ENCODE peak calls at places on chromosomes 3 and 15, in eight cellular contexts. L is body of pancreas, B is BJ, R is H9, N is upper lobe of right lung, T is astrocyte of the spinal cord, A is H1, K is stomach. Z is an unnamed sample.

GRCh38 chr15:74385442-74386132 is 18.1 kb upstream of the CYP11A1 start:
- DNase-seq in L (no peak), B (no peak), R (no peak), N (no peak), T (no peak), A (no peak), K (no peak), Z (no peak)

GRCh38 chr15:92683511-92683834 is 27.9 kb upstream of the FAM174B start:
- DNase-seq in L (peak), B (no peak), R (peak), N (no peak), T (peak), A (peak), K (peak), Z (no peak)

GRCh38 chr3:51392301-51393095 is 1.4 kb downstream of the RBM15B start:
- DNase-seq in L (no peak), B (no peak), R (no peak), N (no peak), T (no peak), A (no peak), K (no peak), Z (no peak)

GRCh38 chr15:90031231-90031791 is 30.2 kb downstream of the ZNF710 start:
- DNase-seq in L (peak), B (no peak), R (no peak), N (peak), T (peak), A (no peak), K (no peak), Z (no peak)

GRCh38 chr3:159604151-159604581 is 384.5 kb upstream of the IL12A start:
- DNase-seq in L (no peak), B (no peak), R (no peak), N (no peak), T (peak), A (no peak), K (no peak), Z (no peak)

GRCh38 chr3:191328963-191329653 is at the start of gene CCDC50:
- DNase-seq in L (peak), B (no peak), R (peak), N (peak), T (peak), A (peak), K (peak), Z (peak)

GRCh38 chr3:13077431-13078157 is 4.4 kb upstream of the IQSEC1 start:
- DNase-seq in L (peak), B (no peak), R (no peak), N (no peak), T (no peak), A (no peak), K (peak), Z (no peak)

GRCh38 chr3:153601422-153601853 is 439.4 kb downstream of the RAP2B start:
- DNase-seq in L (no peak), B (no peak), R (no peak), N (no peak), T (no peak), A (no peak), K (no peak), Z (no peak)

GRCh38 chr3:9782777-9783176 is 9.5 kb downstream of the TADA3 start:
- DNase-seq in L (no peak), B (no peak), R (no peak), N (no peak), T (no peak), A (no peak), K (no peak), Z (no peak)

GRCh38 chr3:129651316-129652202 is 45.1 kb upstream of the PLXND1 start:
- DNase-seq in L (no peak), B (peak), R (peak), N (no peak), T (peak), A (no peak), K (no peak), Z (peak)

GRCh38 chr3:156561533-156561932 is 6.6 kb upstream of the SSR3 start:
- DNase-seq in L (no peak), B (no peak), R (no peak), N (no peak), T (no peak), A (no peak), K (no peak), Z (no peak)

GRCh38 chr3:60979861-60980739 is 271.2 kb downstream of the FHIT start:
- DNase-seq in L (no peak), B (peak), R (no peak), N (no peak), T (peak), A (no peak), K (no peak), Z (no peak)

GRCh38 chr3:123951522-123952447 is 9.2 kb downstream of the CCDC14 start:
- DNase-seq in L (no peak), B (no peak), R (no peak), N (no peak), T (no peak), A (no peak), K (no peak), Z (no peak)

GRCh38 chr3:107999215-107999775 is 91.5 kb downstream of the CD47 start:
- DNase-seq in L (no peak), B (no peak), R (no peak), N (no peak), T (peak), A (no peak), K (peak), Z (no peak)

GRCh38 chr15:69098688-69099087 is 61.7 kb upstream of the GLCE start:
- DNase-seq in L (no peak), B (no peak), R (no peak), N (no peak), T (no peak), A (no peak), K (no peak), Z (no peak)

GRCh38 chr15:45199136-45199810 is 11.5 kb upstream of the SHF start:
- DNase-seq in L (peak), B (no peak), R (peak), N (no peak), T (peak), A (no peak), K (no peak), Z (no peak)

GRCh38 chr3:171972965-171973364 is 66.4 kb upstream of the FNDC3B start:
- DNase-seq in L (peak), B (no peak), R (no peak), N (no peak), T (no peak), A (no peak), K (no peak), Z (no peak)
- TF ChIP-seq CTCF in L (no peak), B (peak), R (no peak), N (no peak), T (no peak), A (no peak), K (no peak), Z (no peak)

DNA sequence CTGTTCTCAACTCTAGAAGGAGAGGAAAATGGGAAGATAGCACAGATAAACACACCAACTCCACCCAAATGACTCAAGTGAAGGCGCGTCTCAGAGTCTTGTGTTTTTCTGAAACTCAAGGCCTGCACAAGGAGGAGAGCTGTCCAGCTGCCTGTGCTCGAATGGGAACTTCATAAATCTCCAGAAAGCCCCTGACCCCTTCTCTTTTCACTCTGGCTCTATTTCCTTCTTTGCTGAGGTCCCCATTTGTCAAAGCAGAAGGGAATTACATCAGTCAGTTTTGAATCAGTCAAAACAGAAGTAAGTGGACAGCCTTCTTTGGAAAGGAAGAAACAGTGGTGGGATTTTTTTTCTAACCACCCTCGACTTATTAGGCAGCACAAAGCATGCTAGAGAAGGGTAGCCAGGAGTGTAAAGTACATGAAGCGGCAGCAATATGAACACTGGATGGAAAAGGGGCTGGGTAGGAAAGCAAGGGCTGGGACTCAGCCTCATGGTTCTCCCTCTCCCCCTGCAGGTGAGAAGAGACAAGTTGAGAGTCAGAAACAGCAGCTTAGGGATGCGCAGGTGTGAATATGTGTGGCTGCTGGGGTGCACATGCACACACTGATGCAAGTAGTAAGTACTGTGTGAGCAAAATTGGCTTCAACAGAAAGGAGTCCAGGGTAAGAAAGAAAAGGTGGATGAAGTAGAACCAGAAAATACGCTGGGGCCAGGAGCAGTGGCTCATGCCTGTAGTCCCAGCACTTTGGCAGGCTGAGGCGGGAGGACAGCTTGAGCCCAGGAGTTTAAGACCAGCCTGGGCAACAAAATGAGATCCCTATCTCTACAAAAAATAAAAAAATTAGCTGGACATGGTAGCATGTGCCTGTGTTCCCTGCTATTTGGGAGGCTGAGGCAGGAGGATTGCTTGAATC is 36.6 kb upstream of the MAGEF1 start:
- DNase-seq in L (no peak), B (no peak), R (peak), N (no peak), T (no peak), A (no peak), K (peak), Z (no peak)
- TF ChIP-seq CTCF in L (peak), B (peak), R (peak), N (no peak), T (peak), A (peak), K (no peak), Z (peak)

GRCh38 chr15:78427985-78428384 is 10.0 kb upstream of the IREB2 start:
- DNase-seq in L (no peak), B (no peak), R (no peak), N (no peak), T (no peak), A (no peak), K (no peak), Z (no peak)
- TF ChIP-seq CTCF in L (no peak), B (no peak), R (no peak), N (no peak), T (no peak), A (no peak), K (no peak), Z (no peak)

GRCh38 chr3:150763122-150763840 is at the start of gene SIAH2:
- DNase-seq in L (peak), B (peak), R (peak), N (peak), T (peak), A (peak), K (peak), Z (peak)

GRCh38 chr3:150760431-150761200 is 2.4 kb downstream of the SIAH2 start:
- DNase-seq in L (no peak), B (no peak), R (no peak), N (no peak), T (no peak), A (no peak), K (no peak), Z (no peak)

GRCh38 chr3:150763841-150764483 is 993 bp upstream of the SIAH2 start:
- DNase-seq in L (peak), B (no peak), R (peak), N (peak), T (no peak), A (no peak), K (peak), Z (no peak)

GRCh38 chr3:150762662-150763121 is 277 bp downstream of the SIAH2 start:
- DNase-seq in L (no peak), B (no peak), R (peak), N (no peak), T (no peak), A (no peak), K (no peak), Z (no peak)

DNA sequence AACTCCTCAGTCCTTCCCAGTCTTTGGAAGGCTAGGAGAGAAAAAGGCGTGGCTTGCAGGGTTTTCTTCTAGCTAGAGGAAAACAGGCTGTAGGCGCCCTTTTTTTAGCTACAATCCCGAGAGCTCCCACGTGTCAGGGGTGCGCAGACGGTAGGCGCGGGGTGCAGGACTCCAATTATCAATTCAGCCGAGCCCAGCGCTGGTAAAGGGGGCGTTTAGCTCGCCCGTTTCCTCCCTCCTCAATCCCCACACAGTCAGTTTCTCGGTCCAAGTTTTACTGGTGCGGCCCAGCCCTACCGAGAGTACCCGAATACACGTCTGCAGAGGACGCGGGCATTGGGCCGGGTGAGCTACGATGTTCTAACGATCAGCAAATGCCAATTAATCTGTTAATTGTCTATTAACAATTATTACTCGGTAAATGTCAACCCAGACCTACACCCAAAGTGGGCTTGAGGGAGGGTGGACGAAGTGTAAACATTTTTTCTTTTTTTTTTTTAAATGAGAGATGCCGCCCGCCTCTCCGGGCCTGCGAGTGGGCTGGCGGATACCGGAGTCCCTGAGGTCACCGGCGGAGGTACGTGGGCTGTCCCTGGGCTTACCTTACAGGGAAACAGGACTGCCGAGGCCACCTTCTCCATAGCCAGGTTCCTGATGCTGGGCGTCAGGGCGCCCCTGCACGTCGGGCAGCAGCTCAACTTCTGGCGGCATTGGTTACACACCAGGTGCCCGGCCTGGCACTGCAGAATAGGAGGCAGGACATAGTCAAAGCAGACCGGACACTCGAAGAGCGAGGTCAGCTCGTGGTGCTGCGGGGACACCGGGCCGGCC is 923 bp downstream of the SIAH2 start:
- DNase-seq in L (peak), B (no peak), R (peak), N (peak), T (peak), A (peak), K (peak), Z (no peak)
- TF ChIP-seq CTCF in L (no peak), B (no peak), R (no peak), N (no peak), T (no peak), A (no peak), K (no peak), Z (no peak)

DNA sequence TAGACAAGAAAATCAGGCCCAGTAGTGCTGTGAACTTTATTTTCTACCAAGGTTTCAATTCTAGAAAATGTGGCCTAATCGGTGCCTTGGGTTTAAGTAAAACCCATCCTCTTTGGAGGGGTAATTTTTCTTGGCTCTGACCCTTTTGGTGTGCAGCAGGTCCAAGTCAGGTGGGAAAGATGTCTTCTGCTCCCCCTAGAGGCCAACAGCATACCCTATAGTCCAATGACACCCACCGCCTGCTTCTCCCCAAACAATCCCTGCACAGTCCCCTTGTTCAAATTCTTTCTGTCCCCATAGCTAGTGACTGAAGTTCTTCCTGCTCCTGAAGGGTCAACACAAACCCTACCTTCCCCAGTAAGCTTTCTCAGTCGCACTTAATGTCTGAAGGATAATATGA is 261.8 kb upstream of the GOLGA6L4 start:
- DNase-seq in L (no peak), B (no peak), R (no peak), N (no peak), T (no peak), A (no peak), K (no peak), Z (no peak)
- TF ChIP-seq CTCF in L (peak), B (no peak), R (peak), N (peak), T (peak), A (peak), K (no peak), Z (no peak)

GRCh38 chr3:136250862-136251460 is 821 bp downstream of the PCCB start:
- DNase-seq in L (peak), B (no peak), R (peak), N (peak), T (peak), A (peak), K (peak), Z (no peak)
- TF ChIP-seq CTCF in L (peak), B (peak), R (no peak), N (no peak), T (peak), A (no peak), K (no peak), Z (no peak)

GRCh38 chr3:101836907-101837598 is 12.3 kb upstream of the NFKBIZ start:
- DNase-seq in L (peak), B (peak), R (no peak), N (no peak), T (peak), A (no peak), K (no peak), Z (no peak)
- TF ChIP-seq CTCF in L (no peak), B (no peak), R (no peak), N (no peak), T (no peak), A (no peak), K (no peak), Z (no peak)

GRCh38 chr3:45654344-45654934 is 34.8 kb upstream of the SACM1L start:
- DNase-seq in L (no peak), B (no peak), R (no peak), N (no peak), T (no peak), A (no peak), K (no peak), Z (no peak)
- TF ChIP-seq CTCF in L (no peak), B (no peak), R (peak), N (no peak), T (no peak), A (peak), K (no peak), Z (no peak)

Z was measured in osteocyte.